ENCODE peak calls at places on chromosomes 16 and 17, in ten cellular contexts. C, N, F, K, L, Q, P, Z, S and H are unnamed samples.

GRCh38 chr16:9677301-9677653 is 505.0 kb downstream of the GRIN2A start:
- DNase-seq in C (no peak), N (no peak), F (no peak), K (no peak), L (no peak), Q (no peak), P (no peak), Z (no peak), S (peak; percentile 45), H (no peak)

GRCh38 chr17:28747046-28747691 is 3.4 kb downstream of the TRAF4 start:
- DNase-seq in C (no peak), N (no peak), F (no peak), K (no peak), L (no peak), Q (peak; percentile 91), P (no peak), Z (no peak), S (peak; percentile 74), H (no peak)

GRCh38 chr16:59905628-59906027 is 1171.5 kb upstream of the GOT2 start:
- DNase-seq in C (peak; percentile 22), N (no peak), F (no peak), K (no peak), L (peak; percentile 24), Q (no peak), P (peak; percentile 9), Z (no peak), S (no peak), H (no peak)

GRCh38 chr17:35345926-35346771 is 27.3 kb downstream of the SLFN11 start:
- DNase-seq in C (peak; percentile 24), N (peak; percentile 93), F (no peak), K (peak; percentile 38), L (peak; percentile 71), Q (peak; percentile 75), P (no peak), Z (peak; percentile 79), S (peak; percentile 72), H (peak; percentile 63)

GRCh38 chr17:40341808-40342574 is 22.5 kb downstream of the GJD3 start:
- DNase-seq in C (no peak), N (no peak), F (no peak), K (peak; percentile 84), L (peak; percentile 86), Q (peak; percentile 84), P (peak; percentile 66), Z (peak; percentile 77), S (peak; percentile 87), H (peak; percentile 88)

GRCh38 chr17:69908599-69909368 is 166.2 kb upstream of the KCNJ16 start:
- DNase-seq in C (no peak), N (no peak), F (no peak), K (no peak), L (no peak), Q (no peak), P (no peak), Z (no peak), S (no peak), H (no peak)

GRCh38 chr16:85081765-85082164 is 30.5 kb downstream of the CIBAR2 start:
- DNase-seq in C (no peak), N (no peak), F (no peak), K (peak; percentile 31), L (no peak), Q (no peak), P (no peak), Z (no peak), S (no peak), H (no peak)

GRCh38 chr17:3411070-3411469 is at the start of gene OR3A3:
- DNase-seq in C (no peak), N (no peak), F (no peak), K (no peak), L (no peak), Q (no peak), P (no peak), Z (no peak), S (no peak), H (no peak)

GRCh38 chr17:74995847-74996246 is 8.4 kb downstream of the CDR2L start:
- DNase-seq in C (no peak), N (no peak), F (no peak), K (no peak), L (peak; percentile 24), Q (no peak), P (no peak), Z (no peak), S (no peak), H (no peak)

GRCh38 chr16:47787695-47788094 is 326.6 kb downstream of the PHKB start:
- DNase-seq in C (no peak), N (no peak), F (no peak), K (peak; percentile 65), L (peak; percentile 18), Q (no peak), P (peak; percentile 14), Z (peak; percentile 27), S (peak; percentile 67), H (no peak)

GRCh38 chr16:65214196-65214595 is 92.3 kb upstream of the CDH11 start:
- DNase-seq in C (no peak), N (no peak), F (no peak), K (no peak), L (peak; percentile 58), Q (no peak), P (no peak), Z (peak; percentile 54), S (no peak), H (no peak)

GRCh38 chr16:4376126-4376819 is 4.6 kb downstream of the VASN start:
- DNase-seq in C (no peak), N (peak; percentile 95), F (no peak), K (peak; percentile 4), L (peak; percentile 94), Q (peak; percentile 86), P (peak; percentile 56), Z (no peak), S (no peak), H (peak; percentile 75)

GRCh38 chr17:29763273-29763672 is 140.6 kb upstream of the CORO6 start:
- DNase-seq in C (no peak), N (no peak), F (no peak), K (no peak), L (no peak), Q (no peak), P (no peak), Z (no peak), S (no peak), H (no peak)

GRCh38 chr16:4976079-4976478 is 17.9 kb downstream of the SEC14L5 start:
- DNase-seq in C (no peak), N (no peak), F (no peak), K (no peak), L (no peak), Q (no peak), P (no peak), Z (no peak), S (no peak), H (no peak)

GRCh38 chr17:8375738-8376259 is 705 bp downstream of the KRABD2 start:
- DNase-seq in C (no peak), N (no peak), F (no peak), K (peak; percentile 26), L (peak; percentile 59), Q (no peak), P (no peak), Z (no peak), S (peak; percentile 60), H (no peak)
- H3K4me3 ChIP-seq in C (peak overlapping the region; percentile 84), N (peak overlapping the region; percentile 72), F (peak overlapping the region; percentile 79), K (peak overlapping the region; percentile 73), L (peak overlapping the region; percentile 80), Q (peak overlapping the region; percentile 66), P (peak overlapping the region; percentile 80), Z (peak overlapping the region; percentile 12), S (peak overlapping the region; percentile 96), H (peak overlapping the region; percentile 50)

GRCh38 chr16:15607700-15608396 is 35.1 kb downstream of the MARF1 start:
- DNase-seq in C (no peak), N (no peak), F (no peak), K (no peak), L (peak; percentile 31), Q (no peak), P (peak; percentile 63), Z (peak; percentile 85), S (no peak), H (no peak)
- H3K36me3 ChIP-seq in C (peaks cover 17% of the 10 kb centered on the region), N (peaks cover 100% of the 10 kb centered on the region), F (peaks cover 3% of the 10 kb centered on the region), K (no peaks in the 10 kb centered on the region), L (peaks cover 44% of the 10 kb centered on the region), Q (peaks cover 45% of the 10 kb centered on the region), P (peaks cover 30% of the 10 kb centered on the region), Z (peaks cover 94% of the 10 kb centered on the region), S (peaks cover 35% of the 10 kb centered on the region), H (peaks cover 6% of the 10 kb centered on the region)

GRCh38 chr16:55569025-55569424 is 2.5 kb downstream of the CAPNS2 start:
- DNase-seq in C (no peak), N (no peak), F (no peak), K (no peak), L (peak; percentile 36), Q (no peak), P (peak; percentile 5), Z (no peak), S (no peak), H (no peak)

GRCh38 chr16:55566432-55567175 is at the start of gene CAPNS2:
- DNase-seq in C (no peak), N (no peak), F (no peak), K (no peak), L (no peak), Q (no peak), P (no peak), Z (no peak), S (no peak), H (no peak)

GRCh38 chr16:55570159-55570558 is 3.7 kb downstream of the CAPNS2 start:
- DNase-seq in C (no peak), N (no peak), F (no peak), K (no peak), L (no peak), Q (no peak), P (no peak), Z (no peak), S (no peak), H (no peak)

GRCh38 chr16:55567382-55567781 is 898 bp downstream of the CAPNS2 start:
- DNase-seq in C (no peak), N (no peak), F (no peak), K (no peak), L (peak; percentile 51), Q (peak; percentile 31), P (peak; percentile 18), Z (peak; percentile 45), S (no peak), H (no peak)

GRCh38 chr16:55568151-55568693 is 1.7 kb downstream of the CAPNS2 start:
- DNase-seq in C (no peak), N (no peak), F (no peak), K (no peak), L (no peak), Q (no peak), P (no peak), Z (no peak), S (no peak), H (no peak)
- H3K4me3 ChIP-seq in C (no peak overlapping the region), N (no peak overlapping the region), F (no peak overlapping the region), K (no peak overlapping the region), L (no peak overlapping the region), Q (no peak overlapping the region), P (no peak overlapping the region), Z (no peak overlapping the region), S (no peak overlapping the region), H (no peak overlapping the region)

DNA sequence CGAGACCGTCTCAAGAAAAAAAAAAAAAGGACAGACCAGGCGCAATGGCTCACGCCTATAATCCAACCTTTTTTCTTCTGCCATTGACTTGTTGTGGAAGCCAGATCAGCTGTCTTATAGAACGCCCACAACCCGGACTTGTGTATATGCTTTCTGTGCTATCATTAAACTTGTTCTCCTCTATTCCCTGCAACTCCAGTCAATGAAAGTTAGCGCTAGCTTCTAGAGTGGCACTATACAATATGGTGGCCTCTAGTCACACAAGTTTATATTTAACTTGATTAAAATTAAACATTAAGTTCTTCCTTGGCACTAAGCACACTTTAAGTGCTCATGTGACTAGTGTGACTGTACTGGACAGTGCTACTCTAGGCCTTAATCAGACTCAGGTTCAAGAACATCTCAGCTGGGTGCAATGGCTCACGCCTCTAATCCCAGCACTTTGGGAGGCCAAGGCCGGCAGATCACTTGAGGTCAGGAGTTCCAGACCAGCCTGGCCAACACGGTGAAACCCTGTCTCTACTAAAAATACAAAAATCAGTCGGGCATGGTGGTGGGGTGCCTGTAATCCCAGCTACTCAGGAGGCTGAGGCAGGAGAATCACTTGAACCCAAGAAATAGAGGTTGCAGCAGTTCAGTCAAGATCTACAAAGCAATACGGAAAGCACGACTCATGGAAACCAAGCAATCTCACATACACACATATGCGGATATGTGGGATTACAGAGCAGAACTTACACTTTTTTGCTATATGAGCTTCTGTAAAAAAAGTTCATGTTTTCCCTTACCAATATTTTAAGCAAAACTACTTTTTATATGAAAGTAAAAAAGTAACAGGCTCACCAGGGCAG is 18.8 kb upstream of the GLG1 start:
- DNase-seq in C (no peak), N (no peak), F (no peak), K (no peak), L (no peak), Q (no peak), P (no peak), Z (no peak), S (no peak), H (no peak)
- H3K36me3 ChIP-seq in C (peaks cover 23% of the 10 kb centered on the region), N (peaks cover 96% of the 10 kb centered on the region), F (peaks cover 5% of the 10 kb centered on the region), K (peaks cover 19% of the 10 kb centered on the region), L (peaks cover 63% of the 10 kb centered on the region), Q (peaks cover 37% of the 10 kb centered on the region), P (peaks cover 44% of the 10 kb centered on the region), Z (peaks cover 87% of the 10 kb centered on the region), S (peaks cover 87% of the 10 kb centered on the region), H (peaks cover 91% of the 10 kb centered on the region)